ENCODE peak calls at places on chromosomes 6 and 20, in ten cellular contexts. One of them, this sample, is unnamed.

GRCh38 chr20:44019638-44020335 is 105.1 kb downstream of the TOX2 start:
- DNase-seq in skeletal muscle cell: no peak
- DNase-seq in B cell: no peak
- DNase-seq in stimulated activated CD8-positive, alpha-beta memory T cell treated with anti-CD3 and anti-CD28 coated beads, Interleukin-7, amount 100 ng/mL, for 24 hours: no peak
- DNase-seq in NCI-H82: no peak
- DNase-seq in NCI-H748 treated with DMSO at 0.1 percent for 48 hours: no peak
- DNase-seq in hypothalamus: no peak
- DNase-seq in substantia nigra: no peak
- DNase-seq in T-helper 2 cell: no peak
- DNase-seq in cardiac muscle cell: peak; percentile 42
- DNase-seq in this sample: no peak

GRCh38 chr20:21393142-21393541 is 4.2 kb downstream of the NKX2-4 start:
- DNase-seq in skeletal muscle cell: no peak
- DNase-seq in stimulated activated CD8-positive, alpha-beta memory T cell treated with anti-CD3 and anti-CD28 coated beads, Interleukin-7, amount 100 ng/mL, for 24 hours: no peak
- DNase-seq in NCI-H82: peak; percentile 24
- DNase-seq in NCI-H748 treated with DMSO at 0.1 percent for 48 hours: no peak
- DNase-seq in B cell: no peak
- DNase-seq in hypothalamus: no peak
- DNase-seq in cardiac muscle cell: no peak
- DNase-seq in T-helper 2 cell: no peak
- DNase-seq in substantia nigra: no peak
- DNase-seq in this sample: no peak

GRCh38 chr6:15290962-15291704 is 45.3 kb downstream of the JARID2 start:
- DNase-seq in hypothalamus: no peak
- DNase-seq in substantia nigra: no peak
- DNase-seq in NCI-H748 treated with DMSO at 0.1 percent for 48 hours: no peak
- DNase-seq in T-helper 2 cell: no peak
- DNase-seq in cardiac muscle cell: no peak
- DNase-seq in B cell: no peak
- DNase-seq in NCI-H82: peak; percentile 79
- DNase-seq in stimulated activated CD8-positive, alpha-beta memory T cell treated with anti-CD3 and anti-CD28 coated beads, Interleukin-7, amount 100 ng/mL, for 24 hours: no peak
- DNase-seq in skeletal muscle cell: no peak
- DNase-seq in this sample: no peak

GRCh38 chr20:20939006-20939405 is 167.2 kb downstream of the LINC00237 start:
- DNase-seq in T-helper 2 cell: no peak
- DNase-seq in B cell: no peak
- DNase-seq in stimulated activated CD8-positive, alpha-beta memory T cell treated with anti-CD3 and anti-CD28 coated beads, Interleukin-7, amount 100 ng/mL, for 24 hours: no peak
- DNase-seq in cardiac muscle cell: no peak
- DNase-seq in NCI-H748 treated with DMSO at 0.1 percent for 48 hours: no peak
- DNase-seq in hypothalamus: no peak
- DNase-seq in skeletal muscle cell: no peak
- DNase-seq in NCI-H82: no peak
- DNase-seq in substantia nigra: no peak
- DNase-seq in this sample: no peak

GRCh38 chr20:7499201-7499600 is 441.1 kb downstream of the HAO1 start:
- DNase-seq in substantia nigra: no peak
- DNase-seq in skeletal muscle cell: no peak
- DNase-seq in T-helper 2 cell: no peak
- DNase-seq in NCI-H82: no peak
- DNase-seq in cardiac muscle cell: no peak
- DNase-seq in B cell: no peak
- DNase-seq in hypothalamus: no peak
- DNase-seq in NCI-H748 treated with DMSO at 0.1 percent for 48 hours: no peak
- DNase-seq in stimulated activated CD8-positive, alpha-beta memory T cell treated with anti-CD3 and anti-CD28 coated beads, Interleukin-7, amount 100 ng/mL, for 24 hours: no peak
- DNase-seq in this sample: no peak

GRCh38 chr6:136123464-136123863 is 126.6 kb downstream of the MTFR2 start:
- DNase-seq in substantia nigra: no peak
- DNase-seq in B cell: no peak
- DNase-seq in NCI-H82: no peak
- DNase-seq in hypothalamus: no peak
- DNase-seq in stimulated activated CD8-positive, alpha-beta memory T cell treated with anti-CD3 and anti-CD28 coated beads, Interleukin-7, amount 100 ng/mL, for 24 hours: no peak
- DNase-seq in cardiac muscle cell: peak; percentile 55
- DNase-seq in skeletal muscle cell: peak; percentile 16
- DNase-seq in NCI-H748 treated with DMSO at 0.1 percent for 48 hours: no peak
- DNase-seq in T-helper 2 cell: no peak
- DNase-seq in this sample: no peak

GRCh38 chr20:49786671-49787370 is 25.8 kb upstream of the SLC9A8 start:
- DNase-seq in stimulated activated CD8-positive, alpha-beta memory T cell treated with anti-CD3 and anti-CD28 coated beads, Interleukin-7, amount 100 ng/mL, for 24 hours: no peak
- DNase-seq in T-helper 2 cell: no peak
- DNase-seq in NCI-H82: no peak
- DNase-seq in NCI-H748 treated with DMSO at 0.1 percent for 48 hours: no peak
- DNase-seq in hypothalamus: no peak
- DNase-seq in cardiac muscle cell: peak; percentile 23
- DNase-seq in skeletal muscle cell: no peak
- DNase-seq in substantia nigra: no peak
- DNase-seq in B cell: no peak
- DNase-seq in this sample: no peak

GRCh38 chr20:62819494-62820174 is 2.8 kb downstream of the COL9A3 start:
- DNase-seq in B cell: no peak
- DNase-seq in NCI-H82: no peak
- DNase-seq in substantia nigra: no peak
- DNase-seq in T-helper 2 cell: no peak
- DNase-seq in NCI-H748 treated with DMSO at 0.1 percent for 48 hours: no peak
- DNase-seq in hypothalamus: no peak
- DNase-seq in skeletal muscle cell: no peak
- DNase-seq in cardiac muscle cell: peak; percentile 62
- DNase-seq in stimulated activated CD8-positive, alpha-beta memory T cell treated with anti-CD3 and anti-CD28 coated beads, Interleukin-7, amount 100 ng/mL, for 24 hours: no peak
- DNase-seq in this sample: no peak